ENCODE peak calls at places on chromosomes 2 and 18, in eight cellular contexts. J is AG04449, I is tibial nerve, B is kidney epithelial cell, X is stomach, N is fibroblast of mammary gland, U is dorsolateral prefrontal cortex, W is NT2/D1. Q is an unnamed sample.

GRCh38 chr18:59149007-59149406 is 9.3 kb downstream of the SEC11C start:
- DNase-seq in W (no peak), I (no peak), B (no peak), U (no peak), J (no peak), N (no peak), X (no peak), Q (no peak)

GRCh38 chr2:9149388-9149660 is 57.3 kb upstream of the ASAP2 start:
- DNase-seq in W (no peak), I (no peak), B (no peak), X (no peak), N (no peak), U (no peak), J (no peak), Q (no peak)

GRCh38 chr2:61707984-61708852 is 145.6 kb downstream of the FAM161A start:
- DNase-seq in X (peak), W (no peak), U (no peak), J (no peak), I (no peak), B (peak), N (peak), Q (no peak)

GRCh38 chr2:114025030-114025429 is 135.1 kb downstream of the ACTR3 start:
- DNase-seq in X (no peak), B (no peak), W (no peak), N (no peak), U (no peak), J (no peak), I (no peak), Q (no peak)

GRCh38 chr18:30280861-30281470 is 761.6 kb downstream of the DSC3 start:
- DNase-seq in N (peak), B (peak), I (peak), X (no peak), U (no peak), J (no peak), W (peak), Q (no peak)

GRCh38 chr2:241870611-241871537 is 1.3 kb downstream of the RTP5 start:
- DNase-seq in N (no peak), W (no peak), X (no peak), J (no peak), U (no peak), B (no peak), I (no peak), Q (no peak)

GRCh38 chr18:79896746-79897145 is 54.7 kb downstream of the SLC66A2 start:
- DNase-seq in U (no peak), N (no peak), J (no peak), W (no peak), B (no peak), I (no peak), X (no peak), Q (no peak)

GRCh38 chr2:157194097-157194688 is 63.3 kb upstream of the GALNT5 start:
- DNase-seq in U (no peak), I (peak), B (no peak), W (peak), X (no peak), N (peak), J (no peak), Q (no peak)

GRCh38 chr2:10774394-10774793 is 38.2 kb downstream of the PDIA6 start:
- DNase-seq in B (no peak), X (peak), J (no peak), N (no peak), I (no peak), U (no peak), W (no peak), Q (no peak)

GRCh38 chr2:160157861-160158813 is 41.9 kb downstream of the ITGB6 start:
- DNase-seq in X (no peak), I (no peak), U (no peak), J (peak), N (peak), W (peak), B (no peak), Q (no peak)

GRCh38 chr18:68679531-68679930 is 35.4 kb downstream of the TMX3 start:
- DNase-seq in I (no peak), U (no peak), N (peak), J (no peak), B (no peak), W (no peak), X (no peak), Q (no peak)

GRCh38 chr2:168649105-168649504 is 153.3 kb upstream of the NOSTRIN start:
- DNase-seq in I (no peak), W (no peak), B (no peak), J (no peak), X (no peak), N (no peak), U (no peak), Q (no peak)

GRCh38 chr2:144645055-144645778 is 125.3 kb upstream of the ZEB2 start:
- DNase-seq in X (no peak), U (no peak), B (no peak), W (no peak), J (no peak), I (no peak), N (peak), Q (no peak)

GRCh38 chr2:65434592-65435241 is 2.3 kb upstream of the SPRED2 start:
- DNase-seq in W (no peak), U (no peak), J (no peak), N (no peak), X (no peak), B (no peak), I (no peak), Q (no peak)

GRCh38 chr2:106869512-106870276 is 16.3 kb downstream of the ST6GAL2 start:
- DNase-seq in N (no peak), U (no peak), W (no peak), X (no peak), B (no peak), J (no peak), I (no peak), Q (peak)

GRCh38 chr2:138373993-138374408 is 127.6 kb upstream of the SPOPL start:
- DNase-seq in X (no peak), U (no peak), B (no peak), J (no peak), N (peak), W (peak), I (no peak), Q (no peak)

GRCh38 chr18:48884306-48885235 is 66.2 kb downstream of the SMAD7 start:
- DNase-seq in W (no peak), J (no peak), B (no peak), I (no peak), U (no peak), X (no peak), N (no peak), Q (peak)

GRCh38 chr2:191441761-191442160 is 196.6 kb downstream of the MYO1B start:
- DNase-seq in J (no peak), N (peak), X (no peak), U (no peak), W (no peak), I (no peak), B (no peak), Q (peak)

GRCh38 chr2:17171446-17172049 is 346.7 kb downstream of the RAD51AP2 start:
- DNase-seq in N (peak), J (no peak), I (no peak), X (peak), B (no peak), W (peak), U (peak), Q (no peak)

GRCh38 chr2:152571035-152571766 is 146.1 kb downstream of the PRPF40A start:
- DNase-seq in I (no peak), B (no peak), U (no peak), N (peak), J (no peak), X (no peak), W (no peak), Q (no peak)

GRCh38 chr18:12394428-12394827 is 13.3 kb upstream of the PRELID3A start:
- DNase-seq in X (no peak), W (no peak), N (no peak), J (no peak), I (no peak), U (peak), B (no peak), Q (no peak)

GRCh38 chr2:99520813-99521212 is 31.0 kb upstream of the REV1 start:
- DNase-seq in J (no peak), W (no peak), I (no peak), X (no peak), U (no peak), N (peak), B (no peak), Q (no peak)

GRCh38 chr2:27262379-27263286 is at the start of gene SLC30A3:
- DNase-seq in U (no peak), X (peak), I (peak), N (peak), J (no peak), B (no peak), W (no peak), Q (peak)

GRCh38 chr2:54725343-54726099 is 2.1 kb downstream of the EML6 start:
- DNase-seq in B (no peak), U (no peak), N (no peak), I (no peak), X (no peak), J (no peak), W (no peak), Q (no peak)
- H3K4me3 ChIP-seq in B (no peak), U (peak), N (peak), I (no peak), X (peak), J (peak), W (peak), Q (no peak)

GRCh38 chr2:96868555-96869280 is 1.2 kb downstream of the SEMA4C start:
- DNase-seq in U (peak), X (peak), W (no peak), B (peak), N (peak), I (peak), J (peak), Q (peak)
- H3K4me3 ChIP-seq in U (peak), X (peak), W (peak), B (peak), N (peak), I (peak), J (peak), Q (peak)

GRCh38 chr2:31579996-31580320 is 780 bp downstream of the SRD5A2 start:
- DNase-seq in J (no peak), I (no peak), N (no peak), X (no peak), U (no peak), W (no peak), B (no peak), Q (no peak)
- H3K4me3 ChIP-seq in J (no peak), I (no peak), N (no peak), X (no peak), U (no peak), W (peak), B (no peak), Q (no peak)

GRCh38 chr2:130391058-130391871 is 35.4 kb downstream of the PTPN18 start:
- DNase-seq in U (peak), X (peak), I (peak), B (no peak), J (no peak), W (no peak), N (peak), Q (peak)
- H3K4me3 ChIP-seq in U (peak), X (peak), I (peak), B (peak), J (peak), W (peak), N (peak), Q (peak)

GRCh38 chr2:95023222-95023597 is 2.3 kb upstream of the MAL start:
- DNase-seq in B (no peak), I (no peak), W (no peak), X (peak), N (no peak), U (no peak), J (no peak), Q (no peak)

GRCh38 chr2:95026471-95027368 is 1.2 kb downstream of the MAL start:
- DNase-seq in I (no peak), W (no peak), N (no peak), B (no peak), X (peak), U (no peak), J (no peak), Q (no peak)

GRCh38 chr2:95025406-95026319 is at the start of gene MAL:
- DNase-seq in U (peak), X (peak), J (no peak), B (no peak), N (no peak), W (peak), I (no peak), Q (no peak)

GRCh38 chr2:95024306-95024880 is 1.1 kb upstream of the MAL start:
- DNase-seq in N (no peak), I (no peak), B (no peak), W (no peak), X (no peak), J (no peak), U (peak), Q (no peak)

DNA sequence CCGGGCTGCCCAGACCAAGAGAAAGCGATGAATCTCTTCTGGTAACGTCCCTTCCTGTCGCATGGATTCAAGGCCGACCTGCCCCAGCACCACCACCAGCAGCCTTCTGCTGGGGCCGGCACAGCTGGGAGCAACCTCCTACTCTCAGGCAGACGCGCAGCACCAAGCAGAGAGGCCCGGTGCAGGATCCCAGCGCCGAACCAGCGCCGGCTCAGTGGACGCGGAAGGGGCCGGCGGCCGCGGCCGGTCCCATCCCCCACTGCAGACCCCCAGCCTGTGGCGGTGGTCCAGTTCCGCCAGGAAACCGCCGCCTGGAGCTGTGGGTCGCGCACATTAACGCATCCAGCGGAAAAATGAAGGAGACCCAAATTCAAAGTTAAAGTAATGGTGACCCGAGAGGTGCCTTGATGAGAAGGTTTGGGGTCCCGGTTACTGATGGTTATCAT is 525 bp upstream of the MAL start:
- DNase-seq in I (no peak), W (no peak), U (no peak), X (no peak), B (no peak), N (no peak), J (no peak), Q (no peak)
- H3K4me3 ChIP-seq in I (peak), W (peak), U (peak), X (peak), B (peak), N (no peak), J (no peak), Q (no peak)

GRCh38 chr2:234958746-234959395 is 7.1 kb downstream of the SH3BP4 start:
- DNase-seq in J (no peak), U (no peak), X (no peak), W (no peak), B (no peak), N (no peak), I (no peak), Q (peak)

GRCh38 chr2:234958311-234958710 is 6.5 kb downstream of the SH3BP4 start:
- DNase-seq in X (no peak), N (no peak), I (no peak), U (no peak), B (no peak), J (no peak), W (no peak), Q (no peak)

GRCh38 chr2:234961784-234962183 is 10.0 kb downstream of the SH3BP4 start:
- DNase-seq in X (no peak), W (no peak), I (no peak), J (no peak), B (no peak), N (no peak), U (peak), Q (no peak)

GRCh38 chr2:234957533-234958135 is 5.8 kb downstream of the SH3BP4 start:
- DNase-seq in B (no peak), I (no peak), W (no peak), N (peak), X (no peak), U (peak), J (no peak), Q (peak)

GRCh38 chr2:234960091-234961088 is 8.6 kb downstream of the SH3BP4 start:
- DNase-seq in I (no peak), X (no peak), J (no peak), U (no peak), N (peak), B (no peak), W (no peak), Q (no peak)
- H3K4me3 ChIP-seq in I (no peak), X (no peak), J (no peak), U (no peak), N (no peak), B (no peak), W (no peak), Q (no peak)

DNA sequence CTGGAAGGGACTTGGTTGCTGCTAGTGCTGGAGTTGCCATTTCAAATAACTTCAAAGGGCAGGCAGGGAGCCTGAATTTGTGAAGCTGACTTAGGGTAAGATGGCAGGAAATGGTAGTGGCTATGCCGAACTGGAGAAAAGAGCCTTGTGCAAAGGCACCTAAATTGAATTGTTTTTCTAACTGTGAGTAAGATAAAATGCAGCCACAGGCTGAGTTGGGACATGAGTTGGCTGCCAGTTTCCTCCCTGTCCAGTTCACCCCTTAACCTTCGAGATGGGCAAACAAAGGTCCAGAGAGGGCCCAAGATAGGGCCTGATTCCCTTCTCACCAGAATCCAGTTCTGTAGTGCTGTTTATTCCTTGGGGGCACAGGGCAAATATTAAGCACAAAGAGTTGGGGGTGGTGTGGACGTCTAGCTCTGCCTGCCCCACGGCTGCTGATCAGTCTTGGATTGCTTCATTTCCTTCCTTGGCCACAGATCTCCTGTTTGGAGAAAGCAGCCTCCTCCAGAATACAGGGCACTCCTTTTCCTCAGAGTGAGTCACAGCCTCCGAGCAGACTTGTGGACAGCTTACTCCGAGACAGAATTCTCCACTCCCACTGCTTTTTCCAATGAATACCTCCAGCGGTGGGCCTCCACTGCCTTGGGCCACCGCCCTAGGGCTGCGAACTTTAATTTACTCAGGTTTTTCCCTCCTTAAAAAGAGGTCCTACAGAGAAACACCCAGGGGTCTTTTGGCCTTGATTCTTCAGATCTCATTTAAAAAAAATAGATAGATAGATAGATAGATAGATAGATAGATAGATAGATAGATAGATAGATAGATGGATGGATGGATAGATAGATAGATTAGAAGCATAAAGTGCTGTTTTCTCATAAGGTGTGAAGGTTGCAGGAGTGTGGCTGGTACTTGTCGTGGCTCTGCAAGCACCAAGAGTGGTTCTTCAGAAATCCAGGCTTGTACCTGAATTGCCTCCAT is 18.4 kb upstream of the SLC20A1 start:
- DNase-seq in U (no peak), J (peak), B (peak), N (peak), X (peak), W (no peak), I (peak), Q (no peak)
- H3K4me3 ChIP-seq in U (no peak), J (peak), B (no peak), N (peak), X (no peak), W (no peak), I (no peak), Q (no peak)

DNA sequence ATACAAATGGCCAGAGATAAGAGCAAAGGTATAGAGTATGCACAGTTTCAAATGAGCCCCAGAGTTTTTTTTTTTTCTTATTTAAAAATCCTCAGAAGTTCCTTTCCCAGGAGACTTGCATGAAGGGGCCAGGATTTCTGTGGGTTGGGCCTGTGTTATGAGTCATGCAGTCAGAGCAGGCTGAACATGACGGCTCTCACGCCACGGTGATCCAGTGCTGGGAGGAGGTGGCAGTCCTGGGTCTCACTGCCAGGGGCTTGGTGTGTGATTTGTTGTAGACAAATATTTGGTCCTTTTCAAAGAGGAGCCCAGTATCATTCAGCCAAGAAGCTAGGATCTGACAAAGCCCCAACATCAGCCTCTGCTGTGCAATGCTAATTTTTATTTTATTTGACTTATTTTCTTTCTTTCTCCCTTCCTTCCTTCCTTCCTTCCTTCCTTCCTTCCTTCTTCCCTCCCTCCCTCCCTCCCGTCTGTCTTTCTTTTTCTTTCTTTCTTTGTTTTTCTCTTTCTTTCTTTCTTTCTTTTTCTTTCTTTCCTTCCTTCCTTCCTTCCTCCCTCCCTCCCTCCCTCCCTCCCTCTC is 10.4 kb upstream of the KCNE4 start:
- DNase-seq in J (peak), U (no peak), W (peak), N (peak), X (peak), I (peak), B (peak), Q (peak)
- H3K4me3 ChIP-seq in J (no peak), U (no peak), W (no peak), N (no peak), X (no peak), I (no peak), B (no peak), Q (no peak)

Q was measured in lower leg skin.